ENCODE peak calls at places on chromosomes 12 and 14, in four cellular contexts. V, Q, N and W are unnamed samples.

GRCh38 chr14:85300119-85300518 is 229.8 kb upstream of the FLRT2 start:
- DNase-seq in V (peak), Q (no peak), N (no peak), W (no peak)

GRCh38 chr14:72611506-72611905 is 282.4 kb downstream of the DPF3 start:
- DNase-seq in V (no peak), Q (no peak), N (no peak), W (no peak)

GRCh38 chr12:113088037-113088436 is 31.5 kb downstream of the DTX1 start:
- DNase-seq in V (no peak), Q (no peak), N (no peak), W (no peak)

GRCh38 chr14:99603471-99603933 is 505 bp downstream of the CCDC85C start:
- DNase-seq in V (peak), Q (no peak), N (peak), W (no peak)

GRCh38 chr12:81992461-81992860 is 233.3 kb upstream of the PPFIA2 start:
- DNase-seq in V (peak), Q (no peak), N (no peak), W (no peak)

GRCh38 chr14:48325486-48325885 is 650.1 kb upstream of the MDGA2 start:
- DNase-seq in V (no peak), Q (no peak), N (no peak), W (peak)

GRCh38 chr14:42140831-42141279 is 534.2 kb downstream of the LRFN5 start:
- DNase-seq in V (no peak), Q (no peak), N (no peak), W (peak)

GRCh38 chr12:96907681-96908163 is 665 bp downstream of the NEDD1 start:
- DNase-seq in V (peak), Q (no peak), N (peak), W (no peak)

GRCh38 chr12:62400135-62400534 is 66.5 kb upstream of the MON2 start:
- DNase-seq in V (no peak), Q (no peak), N (no peak), W (no peak)

GRCh38 chr12:131867891-131868675 is 26.3 kb upstream of the ULK1 start:
- DNase-seq in V (no peak), Q (no peak), N (no peak), W (no peak)

GRCh38 chr12:79881351-79881750 is 53.5 kb downstream of the PPP1R12A start:
- DNase-seq in V (no peak), Q (no peak), N (no peak), W (no peak)

GRCh38 chr12:105667880-105668279 is 337.4 kb downstream of the C12orf75 start:
- DNase-seq in V (no peak), Q (no peak), N (no peak), W (no peak)

GRCh38 chr12:11654338-11654737 is 4.9 kb downstream of the ETV6 start:
- DNase-seq in V (no peak), Q (no peak), N (no peak), W (no peak)

GRCh38 chr12:40152783-40153383 is 47.0 kb upstream of the SLC2A13 start:
- DNase-seq in V (peak), Q (peak), N (peak), W (no peak)

GRCh38 chr12:116456683-116457082 is 102.5 kb upstream of the MAP1LC3B2 start:
- DNase-seq in V (no peak), Q (no peak), N (no peak), W (no peak)

GRCh38 chr12:122133192-122133950 is 40.6 kb downstream of the IL31 start:
- DNase-seq in V (no peak), Q (no peak), N (no peak), W (no peak)

GRCh38 chr14:65225299-65226159 is 123.2 kb upstream of the MAX start:
- DNase-seq in V (no peak), Q (no peak), N (no peak), W (no peak)